ENCODE peak calls at places on chromosomes 5 and 9, in eight cellular contexts. L is occipital lobe; P is CD8-positive, alpha-beta memory T cell; E is activated CD4-positive, CD25-positive, alpha-beta regulatory T cell; Y is SK-N-DZ; X is GM20000; Z is HCT116; D is LHCN-M2. R is an unnamed sample.

GRCh38 chr5:80668016-80668969 is 13.5 kb upstream of the DHFR start:
- DNase-seq in P (no peak), E (no peak), X (peak; percentile 30), Z (no peak), L (peak; percentile 10), D (no peak), Y (no peak), R (no peak)

GRCh38 chr9:69578026-69578425 is 94.1 kb downstream of the APBA1 start:
- DNase-seq in X (no peak), L (no peak), D (peak; percentile 34), Z (no peak), P (no peak), Y (no peak), E (no peak), R (no peak)

GRCh38 chr9:7033091-7033490 is 275.3 kb downstream of the KDM4C start:
- DNase-seq in D (no peak), Y (no peak), E (no peak), P (no peak), X (no peak), Z (no peak), L (no peak), R (no peak)

GRCh38 chr5:1254196-1254595 is 29.0 kb downstream of the SLC6A18 start:
- DNase-seq in Z (no peak), L (no peak), X (no peak), Y (no peak), D (peak; percentile 8), P (no peak), E (no peak), R (no peak)

GRCh38 chr9:92668746-92669526 is 995 bp downstream of the IPPK start:
- DNase-seq in Z (no peak), L (no peak), X (peak; percentile 57), D (peak; percentile 57), Y (no peak), E (no peak), P (peak; percentile 14), R (no peak)

GRCh38 chr9:137506702-137507171 is 43.5 kb downstream of the PNPLA7 start:
- DNase-seq in D (peak; percentile 13), E (no peak), X (no peak), L (no peak), P (no peak), Z (no peak), Y (no peak), R (no peak)

GRCh38 chr5:56610093-56610698 is 205.2 kb upstream of the MAP3K1 start:
- DNase-seq in P (peak; percentile 10), X (no peak), D (no peak), Z (no peak), E (no peak), L (no peak), Y (no peak), R (no peak)

GRCh38 chr5:26329562-26330189 is 708.7 kb downstream of the CDH9 start:
- DNase-seq in P (no peak), Z (no peak), Y (peak; percentile 17), E (no peak), D (no peak), X (no peak), L (no peak), R (no peak)

GRCh38 chr5:110839004-110839403 is 100.2 kb downstream of the SLC25A46 start:
- DNase-seq in E (no peak), Z (no peak), Y (no peak), L (no peak), P (no peak), D (no peak), X (no peak), R (no peak)

GRCh38 chr5:33299621-33300208 is 141.1 kb upstream of the TARS1 start:
- DNase-seq in X (peak; percentile 30), E (no peak), P (no peak), L (no peak), Z (peak; percentile 12), Y (peak; percentile 68), D (peak; percentile 84), R (no peak)

GRCh38 chr5:124630767-124631704 is 115.4 kb downstream of the ZNF608 start:
- DNase-seq in E (no peak), P (no peak), X (peak; percentile 32), Y (no peak), D (peak; percentile 55), L (no peak), Z (no peak), R (no peak)

GRCh38 chr9:35258665-35259474 is 97.1 kb downstream of the UNC13B start:
- DNase-seq in Y (peak; percentile 79), E (no peak), L (peak; percentile 26), Z (peak; percentile 31), X (peak; percentile 26), P (peak; percentile 11), D (peak; percentile 82), R (no peak)

GRCh38 chr5:56490971-56491468 is 257.9 kb upstream of the ANKRD55 start:
- DNase-seq in Y (no peak), Z (peak; percentile 18), E (no peak), D (no peak), L (no peak), X (no peak), P (no peak), R (no peak)

R was measured in activated gamma-delta T cell.